ENCODE peak calls at places on chromosomes 2 and 18, in ten cellular contexts. D, K, I, J, S, X, E, T, Q and V are unnamed samples.

GRCh38 chr2:70902067-70902442 is 33.6 kb upstream of the ATP6V1B1 start:
- DNase-seq in D (no peak), K (no peak), I (no peak), J (no peak), S (no peak), X (no peak), E (no peak), T (no peak), Q (no peak), V (no peak)

GRCh38 chr2:97774425-97774824 is 61.0 kb downstream of the ZAP70 start:
- DNase-seq in D (no peak), K (no peak), I (no peak), J (peak; percentile 19), S (peak; percentile 9), X (no peak), E (no peak), T (no peak), Q (no peak), V (no peak)

GRCh38 chr2:29322011-29322410 is 206.8 kb downstream of the CLIP4 start:
- DNase-seq in D (no peak), K (no peak), I (no peak), J (no peak), S (no peak), X (no peak), E (peak; percentile 50), T (no peak), Q (no peak), V (no peak)

GRCh38 chr2:143473206-143473605 is 344.0 kb downstream of the ARHGAP15 start:
- DNase-seq in D (no peak), K (no peak), I (no peak), J (no peak), S (no peak), X (no peak), E (peak; percentile 76), T (no peak), Q (no peak), V (no peak)

GRCh38 chr2:233350708-233351107 is 3.6 kb upstream of the DGKD start:
- DNase-seq in D (peak; percentile 37), K (peak; percentile 39), I (peak; percentile 2), J (peak; percentile 96), S (peak; percentile 87), X (no peak), E (peak; percentile 83), T (peak; percentile 74), Q (peak; percentile 69), V (peak; percentile 85)

GRCh38 chr2:29502452-29502851 is 387.2 kb downstream of the CLIP4 start:
- DNase-seq in D (no peak), K (no peak), I (no peak), J (no peak), S (peak; percentile 71), X (no peak), E (peak; percentile 70), T (no peak), Q (peak; percentile 43), V (no peak)

GRCh38 chr2:236344446-236344845 is 80.2 kb upstream of the ASB18 start:
- DNase-seq in D (no peak), K (no peak), I (no peak), J (no peak), S (no peak), X (no peak), E (no peak), T (no peak), Q (no peak), V (no peak)

GRCh38 chr2:76310894-76311293 is 600.2 kb upstream of the GCFC2 start:
- DNase-seq in D (no peak), K (no peak), I (no peak), J (no peak), S (no peak), X (no peak), E (no peak), T (no peak), Q (no peak), V (no peak)

GRCh38 chr18:50297621-50298442 is 10.3 kb upstream of the CXXC1 start:
- DNase-seq in D (no peak), K (no peak), I (peak; percentile 69), J (peak; percentile 86), S (no peak), X (peak; percentile 86), E (peak; percentile 49), T (peak; percentile 54), Q (no peak), V (peak; percentile 63)

GRCh38 chr18:25099838-25100393 is 252.1 kb downstream of the ZNF521 start:
- DNase-seq in D (no peak), K (no peak), I (no peak), J (no peak), S (no peak), X (no peak), E (peak; percentile 41), T (no peak), Q (peak; percentile 32), V (no peak)

GRCh38 chr2:64586883-64587481 is 62.9 kb downstream of the AFTPH start:
- DNase-seq in D (peak; percentile 17), K (no peak), I (no peak), J (peak; percentile 68), S (peak; percentile 52), X (no peak), E (peak; percentile 70), T (no peak), Q (peak; percentile 11), V (peak; percentile 52)

GRCh38 chr2:43005211-43005974 is 213.0 kb upstream of the HAAO start:
- DNase-seq in D (no peak), K (no peak), I (no peak), J (no peak), S (peak; percentile 46), X (no peak), E (no peak), T (peak; percentile 76), Q (no peak), V (peak; percentile 83)

GRCh38 chr2:191391171-191391570 is 146.0 kb downstream of the MYO1B start:
- DNase-seq in D (no peak), K (no peak), I (no peak), J (no peak), S (no peak), X (no peak), E (no peak), T (no peak), Q (no peak), V (no peak)

GRCh38 chr2:195656131-195656858 is 731 bp upstream of the SLC39A10 start:
- DNase-seq in D (no peak), K (no peak), I (no peak), J (peak; percentile 61), S (no peak), X (no peak), E (no peak), T (no peak), Q (no peak), V (no peak)

GRCh38 chr2:239831272-239831731 is 193.8 kb downstream of the NDUFA10 start:
- DNase-seq in D (no peak), K (no peak), I (no peak), J (no peak), S (no peak), X (no peak), E (no peak), T (no peak), Q (no peak), V (no peak)

GRCh38 chr18:61545281-61546245 is 212.3 kb downstream of the CDH20 start:
- DNase-seq in D (no peak), K (no peak), I (no peak), J (no peak), S (no peak), X (no peak), E (no peak), T (no peak), Q (no peak), V (no peak)

GRCh38 chr2:213545964-213546363 is 261.7 kb downstream of the SPAG16 start:
- DNase-seq in D (no peak), K (no peak), I (no peak), J (no peak), S (no peak), X (no peak), E (no peak), T (no peak), Q (no peak), V (no peak)

GRCh38 chr2:238182362-238182761 is 21.1 kb downstream of the ILKAP start:
- DNase-seq in D (no peak), K (no peak), I (no peak), J (no peak), S (no peak), X (no peak), E (no peak), T (no peak), Q (no peak), V (no peak)

GRCh38 chr18:22503803-22504202 is 86.1 kb upstream of the CTAGE1 start:
- DNase-seq in D (no peak), K (no peak), I (no peak), J (no peak), S (no peak), X (peak; percentile 81), E (peak; percentile 86), T (no peak), Q (peak; percentile 64), V (no peak)